ENCODE peak calls at places on chromosome 19, in nine cellular contexts. G is cardiac fibroblast, V is skeletal muscle cell, O is heart right ventricle, B is right lobe of liver, I is fibroblast of lung, H is fibroblast of mammary gland, E is brain microvascular endothelial cell, Q is neural progenitor cell. Y is an unnamed sample.

GRCh38 chr19:12791345-12792047 is at the start of gene JUNB:
- DNase-seq in O (peak; percentile 98), Q (peak; percentile 90), B (peak; percentile 99), V (peak; percentile 91), E (peak; percentile 94), G (peak; percentile 98), H (peak; percentile 95), I (peak; percentile 94), Y (peak; percentile 98)

GRCh38 chr19:18612051-18612771 is 459 bp upstream of the TMEM59L start:
- DNase-seq in E (no peak), G (no peak), V (no peak), Q (peak; percentile 36), I (no peak), H (no peak), O (no peak), B (no peak), Y (no peak)

GRCh38 chr19:1104452-1105216 is 840 bp downstream of the GPX4 start:
- DNase-seq in Q (peak; percentile 92), O (peak; percentile 76), V (no peak), G (peak; percentile 60), H (peak; percentile 76), I (peak; percentile 67), E (no peak), B (peak; percentile 88), Y (peak; percentile 85)

GRCh38 chr19:1942934-1943555 is 2.1 kb downstream of the CSNK1G2 start:
- DNase-seq in O (no peak), I (peak; percentile 6), H (no peak), Q (peak; percentile 47), B (no peak), V (no peak), G (no peak), E (no peak), Y (peak; percentile 30)

GRCh38 chr19:48030073-48030472 is 13.8 kb downstream of the CABP5 start:
- DNase-seq in Q (no peak), O (no peak), V (no peak), G (no peak), H (no peak), I (no peak), B (no peak), E (no peak), Y (no peak)

GRCh38 chr19:58328999-58329398 is 2.2 kb downstream of the ZSCAN22 start:
- DNase-seq in E (no peak), V (no peak), I (no peak), G (no peak), H (no peak), Q (peak; percentile 84), O (no peak), B (no peak), Y (no peak)

GRCh38 chr19:46955114-46955812 is 64.4 kb upstream of the NPAS1 start:
- DNase-seq in O (no peak), Q (no peak), V (no peak), G (peak; percentile 59), H (peak; percentile 41), E (no peak), B (no peak), I (peak; percentile 69), Y (peak; percentile 61)

GRCh38 chr19:46898731-46899130 is 37.9 kb downstream of the ARHGAP35 start:
- DNase-seq in B (no peak), E (peak; percentile 67), G (peak; percentile 69), Q (no peak), V (no peak), H (peak; percentile 78), I (peak; percentile 92), O (no peak), Y (no peak)

GRCh38 chr19:2252481-2253105 is 3.5 kb downstream of the AMH start:
- DNase-seq in H (no peak), V (no peak), G (no peak), E (no peak), I (no peak), Q (peak; percentile 16), B (no peak), O (no peak), Y (no peak)

DNA sequence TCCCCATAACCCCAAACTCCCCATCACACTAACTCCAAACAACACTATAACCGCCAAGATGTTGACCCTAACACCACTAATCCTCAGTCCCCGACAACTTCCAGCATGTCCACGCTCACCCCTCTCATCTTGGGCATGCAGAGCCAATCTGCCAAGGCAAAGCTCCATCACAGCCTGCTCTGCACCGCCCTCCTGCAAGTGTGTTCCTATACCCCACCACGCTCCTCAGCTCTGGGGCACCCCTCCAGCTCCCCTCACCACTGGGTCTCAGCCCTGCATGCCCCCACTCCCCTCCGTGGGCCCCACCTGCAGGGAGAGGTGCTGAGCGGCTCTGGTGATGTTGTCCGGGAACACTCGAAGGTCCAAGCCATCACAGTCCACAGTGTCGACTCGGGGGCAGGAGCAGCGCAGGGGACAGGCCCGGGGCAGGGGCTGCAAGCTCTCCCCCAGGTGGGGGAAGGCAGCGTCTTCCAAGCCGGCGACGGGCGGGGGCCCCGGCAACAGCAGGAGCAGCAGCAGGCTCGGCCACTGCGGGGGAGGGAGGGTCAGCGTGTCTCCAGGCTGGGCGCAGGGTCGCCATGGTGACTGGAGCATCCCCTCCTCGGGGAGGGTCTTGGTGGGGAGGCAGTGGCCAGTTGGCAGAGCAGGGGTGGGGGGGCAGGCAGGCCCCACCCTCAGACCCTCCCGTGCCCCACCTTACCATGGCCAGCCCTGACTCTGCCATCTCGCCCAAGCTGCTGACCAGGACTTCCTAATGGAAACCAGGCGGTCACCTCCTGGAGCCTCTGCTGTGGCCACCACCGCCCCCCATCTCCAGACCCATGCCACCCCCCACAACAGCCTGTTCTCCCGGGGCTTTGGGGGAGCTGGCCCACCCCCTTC is 497 bp downstream of the PODNL1 start:
- DNase-seq in B (no peak), H (no peak), O (no peak), Q (peak; percentile 48), V (no peak), E (no peak), G (no peak), I (peak; percentile 60), Y (peak; percentile 63)
- H3K4me3 ChIP-seq in B (no peak overlapping the region), H (peak overlapping the region; percentile 25), O (no peak overlapping the region), Q (peak overlapping the region; percentile 19), V (peak overlapping the region; percentile 57), E (peak overlapping the region; percentile 57), G (peak overlapping the region; percentile 33), I (peak overlapping the region; percentile 20), Y (peak overlapping the region; percentile 50)

GRCh38 chr19:41863209-41863931 is 3.3 kb downstream of the RPS19 start:
- DNase-seq in V (no peak), I (no peak), B (no peak), H (no peak), Q (no peak), G (no peak), E (no peak), O (no peak), Y (no peak)

GRCh38 chr19:41861098-41861768 is 1.2 kb downstream of the RPS19 start:
- DNase-seq in V (no peak), Q (no peak), B (no peak), O (no peak), H (no peak), E (no peak), G (no peak), I (no peak), Y (peak; percentile 19)

GRCh38 chr19:41860419-41861097 is 503 bp downstream of the RPS19 start:
- DNase-seq in H (peak; percentile 25), I (peak; percentile 22), V (no peak), B (no peak), G (peak; percentile 34), Q (peak; percentile 30), O (no peak), E (no peak), Y (peak; percentile 48)

GRCh38 chr19:41862445-41862986 is 2.5 kb downstream of the RPS19 start:
- DNase-seq in E (no peak), Q (no peak), O (no peak), G (no peak), B (no peak), V (no peak), H (no peak), I (no peak), Y (no peak)

DNA sequence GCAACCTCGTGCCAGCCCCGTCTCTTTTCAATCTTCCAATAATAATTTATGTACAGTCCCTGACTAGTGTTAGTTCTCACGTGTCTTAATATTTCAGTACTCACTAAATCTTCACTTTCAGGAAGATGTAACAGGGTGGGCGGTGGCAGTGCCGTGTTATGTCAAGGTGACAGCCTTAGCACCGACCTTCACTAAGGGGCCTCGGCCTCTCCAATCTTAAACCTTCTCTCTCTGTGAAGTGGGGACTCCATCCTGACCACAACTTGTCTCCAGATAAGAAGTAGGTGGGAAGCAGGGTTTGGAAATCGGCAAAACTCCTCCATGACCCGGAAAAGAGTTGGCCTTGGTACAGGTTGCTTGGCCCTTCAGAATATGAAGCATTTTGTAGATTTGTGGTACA is 1.8 kb downstream of the RPS19 start:
- DNase-seq in E (no peak), G (no peak), Q (no peak), B (no peak), O (no peak), I (no peak), V (no peak), H (no peak), Y (no peak)
- H3K4me3 ChIP-seq in E (peak overlapping the region; percentile 99), G (peak overlapping the region; percentile 68), Q (peak overlapping the region; percentile 67), B (no peak overlapping the region), O (peak overlapping the region; percentile 95), I (peak overlapping the region; percentile 98), V (peak overlapping the region; percentile 99), H (peak overlapping the region; percentile 84), Y (peak overlapping the region; percentile 95)

DNA sequence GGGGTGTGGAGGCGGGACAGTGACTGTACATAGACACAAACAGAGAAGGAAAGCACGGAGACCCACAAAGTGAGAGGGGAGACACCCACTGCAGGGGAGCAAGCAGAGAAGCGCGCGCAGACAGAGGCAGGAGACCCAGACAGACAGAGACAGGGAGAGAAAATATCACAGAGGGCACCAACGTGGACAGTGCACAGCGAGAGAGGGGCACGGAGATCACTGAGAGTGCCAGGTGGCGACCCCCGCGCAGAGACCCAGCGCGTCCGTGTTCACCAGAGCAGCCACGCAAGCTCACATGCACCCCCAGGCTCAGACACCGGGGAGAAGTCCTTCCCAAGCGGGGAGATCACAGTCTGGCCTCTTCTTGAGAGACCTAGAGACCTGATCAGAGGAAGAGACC is 1.4 kb upstream of the CACNG7 start:
- DNase-seq in H (no peak), G (no peak), I (no peak), O (no peak), B (no peak), Q (no peak), E (no peak), V (no peak), Y (no peak)
- H3K4me3 ChIP-seq in H (no peak overlapping the region), G (no peak overlapping the region), I (no peak overlapping the region), O (no peak overlapping the region), B (no peak overlapping the region), Q (peak overlapping the region; percentile 99), E (peak overlapping the region; percentile 32), V (peak overlapping the region; percentile 63), Y (no peak overlapping the region)

DNA sequence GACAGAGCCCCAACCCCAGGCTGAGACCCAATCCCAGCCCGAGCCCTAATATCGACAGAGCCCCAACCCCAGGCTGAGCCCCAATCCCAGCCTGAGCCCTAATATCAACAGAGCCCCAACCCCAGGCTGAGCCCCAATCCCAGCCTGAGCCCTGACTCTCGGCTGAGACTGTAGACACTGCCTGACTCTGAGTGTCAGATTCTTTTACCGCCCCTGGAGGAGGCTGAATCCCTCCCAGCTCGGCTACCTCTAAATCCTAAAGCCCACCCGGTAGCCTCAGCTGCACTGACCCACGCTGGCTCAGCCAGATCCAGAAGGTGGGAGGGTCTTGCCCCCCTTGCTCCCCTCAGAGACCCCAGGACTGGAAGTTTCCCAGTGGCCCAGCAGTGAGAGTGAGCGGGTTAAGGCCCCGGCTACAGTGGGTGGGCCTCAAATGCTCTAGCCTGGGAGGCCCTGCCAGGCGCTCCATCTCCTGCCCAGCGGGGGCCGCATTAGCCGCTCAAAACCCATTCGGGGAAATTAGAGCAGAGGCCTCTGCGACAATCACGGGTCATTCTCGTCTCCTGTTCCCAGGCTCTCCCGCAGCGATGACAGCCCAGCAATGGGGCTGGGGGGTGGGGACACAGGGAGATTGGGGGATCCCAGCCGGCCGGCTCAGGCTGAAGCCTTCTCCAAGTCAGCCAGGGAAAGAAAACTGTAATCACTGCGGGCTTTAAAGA is 43.8 kb downstream of the ZNRF4 start:
- DNase-seq in G (no peak), E (no peak), Q (peak; percentile 96), O (no peak), I (no peak), B (no peak), H (no peak), V (no peak), Y (no peak)
- H3K4me3 ChIP-seq in G (no peak overlapping the region), E (no peak overlapping the region), Q (no peak overlapping the region), O (no peak overlapping the region), I (no peak overlapping the region), B (no peak overlapping the region), H (no peak overlapping the region), V (no peak overlapping the region), Y (no peak overlapping the region)